ENCODE peak calls at places on chromosomes 12 and 14, in five cellular contexts. P, Y, G, Q and U are unnamed samples. For H3K4me1, the result is how much of the 10 kb centered on the place peaks cover.

GRCh38 chr12:20050166-20050565 is 318.2 kb upstream of the PDE3A start:
- DNase-seq in P (no peak), Y (no peak), G (no peak), Q (peak), U (peak)

GRCh38 chr12:15453613-15454012 is 131.3 kb downstream of the PTPRO start:
- DNase-seq in P (no peak), Y (no peak), G (no peak), Q (no peak), U (no peak)

GRCh38 chr12:27924350-27925140 is 48.0 kb downstream of the PTHLH start:
- DNase-seq in P (no peak), Y (peak), G (no peak), Q (peak), U (no peak)

GRCh38 chr14:103528158-103528511 is 861 bp upstream of the TRMT61A start:
- DNase-seq in P (no peak), Y (no peak), G (no peak), Q (no peak), U (peak)

GRCh38 chr12:120710805-120711296 is 593 bp downstream of the UNC119B start:
- DNase-seq in P (no peak), Y (no peak), G (no peak), Q (peak), U (peak)

GRCh38 chr14:68089146-68089715 is 269.7 kb downstream of the RAD51B start:
- DNase-seq in P (no peak), Y (no peak), G (no peak), Q (peak), U (no peak)

GRCh38 chr14:87081004-87081403 is 912.0 kb downstream of the GALC start:
- DNase-seq in P (no peak), Y (no peak), G (no peak), Q (no peak), U (no peak)

GRCh38 chr12:71472441-71472911 is 32.9 kb downstream of the LGR5 start:
- DNase-seq in P (peak), Y (no peak), G (no peak), Q (peak), U (peak)

GRCh38 chr14:51609251-51609986 is 42.3 kb upstream of the FRMD6 start:
- DNase-seq in P (no peak), Y (no peak), G (no peak), Q (peak), U (peak)

GRCh38 chr14:51610766-51611165 is 40.9 kb upstream of the FRMD6 start:
- DNase-seq in P (no peak), Y (no peak), G (no peak), Q (peak), U (peak)

GRCh38 chr14:51609987-51610283 is 41.8 kb upstream of the FRMD6 start:
- DNase-seq in P (no peak), Y (no peak), G (no peak), Q (peak), U (peak)

GRCh38 chr14:51605575-51605974 is 46.1 kb upstream of the FRMD6 start:
- DNase-seq in P (no peak), Y (no peak), G (no peak), Q (no peak), U (no peak)

GRCh38 chr14:51607677-51608076 is 44.0 kb upstream of the FRMD6 start:
- DNase-seq in P (no peak), Y (no peak), G (no peak), Q (peak), U (peak)
- H3K9ac ChIP-seq in P (no peak), Y (no peak), G (no peak), Q (no peak), U (peak)

DNA sequence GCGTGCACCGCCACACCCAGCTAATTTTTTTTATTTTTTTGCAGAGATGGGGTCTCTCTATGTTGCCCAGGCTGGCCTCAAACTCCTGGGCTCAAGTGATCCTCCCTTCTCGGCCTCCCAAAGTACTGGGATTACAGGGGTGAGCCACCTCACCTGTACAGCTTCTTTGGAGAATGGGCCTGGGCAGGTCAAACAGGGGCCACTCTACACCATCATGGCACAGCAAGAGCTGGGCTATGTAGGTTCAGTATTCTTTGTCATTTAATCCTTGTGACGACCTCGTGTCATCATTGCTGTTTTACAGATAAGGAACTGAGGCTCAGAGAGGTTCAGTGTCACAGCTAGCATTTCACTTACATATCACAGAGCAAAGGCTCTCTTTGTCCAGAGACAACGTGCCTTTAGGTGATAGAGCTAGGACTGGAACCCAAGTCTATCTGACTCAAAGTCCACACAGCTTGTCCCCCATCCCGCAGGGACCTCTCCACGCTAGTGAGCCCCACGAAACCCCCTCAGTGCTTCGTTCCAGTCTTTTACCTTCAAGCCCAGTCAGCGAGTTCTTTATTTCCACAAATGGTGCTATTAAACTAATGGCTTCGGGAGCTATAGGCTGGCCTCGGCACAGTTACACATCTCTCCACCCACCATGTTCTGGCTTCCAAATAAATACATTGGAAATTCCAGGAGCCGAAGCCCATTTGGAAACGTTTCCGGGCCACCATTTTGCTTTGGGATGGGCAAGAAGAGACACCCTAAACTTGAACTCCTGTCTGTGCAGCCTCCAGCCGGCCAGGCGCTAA is 701 bp upstream of the MAP1LC3B2 start:
- DNase-seq in P (no peak), Y (no peak), G (no peak), Q (no peak), U (no peak)
- H3K4me3 ChIP-seq in P (peak), Y (no peak), G (no peak), Q (no peak), U (no peak)

GRCh38 chr12:109126781-109127180 is 10.4 kb downstream of the ACACB start:
- DNase-seq in P (no peak), Y (no peak), G (no peak), Q (no peak), U (peak)
- H3K4me1 ChIP-seq in P (under half), Y (under half), G (under half), Q (under half), U (under half)

GRCh38 chr12:62194031-62194430 is 66.2 kb upstream of the USP15 start:
- DNase-seq in P (peak), Y (no peak), G (no peak), Q (no peak), U (no peak)

GRCh38 chr12:62191747-62192485 is 68.3 kb upstream of the USP15 start:
- DNase-seq in P (no peak), Y (no peak), G (no peak), Q (peak), U (no peak)

GRCh38 chr12:62190081-62190480 is 70.1 kb upstream of the USP15 start:
- DNase-seq in P (no peak), Y (no peak), G (no peak), Q (no peak), U (no peak)

GRCh38 chr12:62192486-62193250 is 67.5 kb upstream of the USP15 start:
- DNase-seq in P (peak), Y (peak), G (peak), Q (peak), U (peak)

DNA sequence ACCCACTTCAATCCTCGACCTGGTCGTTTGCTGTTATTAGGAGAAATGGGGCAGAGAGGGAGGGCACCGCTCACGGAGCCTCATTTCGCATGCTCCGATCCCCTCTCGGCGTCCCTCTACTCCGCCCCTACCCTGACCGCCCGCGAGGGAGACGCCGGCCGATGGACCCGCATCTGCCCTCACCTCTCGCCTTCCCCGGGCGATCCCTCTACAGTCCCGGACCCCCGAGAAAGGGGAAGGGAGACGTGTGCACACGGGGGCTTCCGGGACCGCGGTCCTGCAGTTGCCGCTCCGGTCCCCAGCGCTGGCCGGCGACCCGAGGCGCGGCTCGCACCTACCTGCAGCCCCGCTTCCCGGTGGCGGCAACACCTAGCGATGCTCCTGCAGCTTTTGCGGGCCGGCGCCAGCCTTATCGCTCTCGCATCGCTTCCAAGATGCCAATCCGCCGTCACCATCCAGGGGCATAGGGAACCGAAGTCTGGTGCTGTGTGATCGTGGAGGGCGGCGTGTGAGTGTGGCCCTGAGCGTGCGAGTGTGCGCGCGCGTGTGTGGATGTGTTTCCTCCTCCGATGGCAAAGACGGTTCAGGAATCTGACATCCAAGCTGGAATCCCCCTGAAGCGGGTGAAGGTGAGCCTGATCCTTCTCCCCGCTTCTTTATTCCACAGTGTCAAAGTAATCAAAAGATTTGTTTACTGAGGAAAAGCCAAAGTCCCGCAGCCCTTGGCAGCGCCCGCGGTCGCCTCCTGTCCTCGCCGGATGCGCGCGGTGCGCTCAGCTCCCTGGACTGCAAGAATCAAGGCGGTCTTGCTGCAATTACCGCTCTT is 69.1 kb upstream of the USP15 start:
- DNase-seq in P (no peak), Y (no peak), G (no peak), Q (no peak), U (peak)
- H3K9ac ChIP-seq in P (no peak), Y (no peak), G (peak), Q (no peak), U (peak)

GRCh38 chr12:107774349-107775029 is at the start of gene ASCL4:
- DNase-seq in P (no peak), Y (no peak), G (no peak), Q (no peak), U (no peak)
- H3K4me3 ChIP-seq in P (no peak), Y (no peak), G (peak), Q (no peak), U (no peak)

DNA sequence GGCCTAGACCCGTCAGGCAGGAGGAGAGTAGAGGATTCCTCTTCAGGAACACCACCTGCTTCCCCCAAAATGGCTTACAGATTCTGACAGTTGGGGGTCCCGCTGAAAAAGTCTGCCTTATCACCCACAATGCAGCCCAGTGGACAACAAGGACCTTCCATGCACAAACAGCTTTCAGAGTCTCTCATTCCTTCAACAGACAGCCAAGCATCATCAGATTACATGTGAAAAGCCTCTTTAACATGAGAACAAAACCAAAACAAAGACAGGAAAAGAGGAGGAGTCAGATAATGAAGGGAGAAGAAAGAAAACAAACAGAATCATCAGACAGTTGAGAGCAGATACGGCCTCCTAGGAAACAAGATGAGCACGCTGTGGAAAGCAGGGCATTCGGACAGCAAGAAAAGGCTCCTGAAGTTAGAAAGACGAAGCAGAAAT is 18.3 kb downstream of the KCTD10 start:
- DNase-seq in P (no peak), Y (no peak), G (peak), Q (peak), U (peak)
- H3K4me1 ChIP-seq in P (under half), Y (half or more), G (under half), Q (half or more), U (half or more)

GRCh38 chr14:104968541-104969401 is 9.4 kb downstream of the AHNAK2 start:
- DNase-seq in P (no peak), Y (peak), G (no peak), Q (peak), U (no peak)
- H3K9ac ChIP-seq in P (no peak), Y (peak), G (peak), Q (no peak), U (peak)

DNA sequence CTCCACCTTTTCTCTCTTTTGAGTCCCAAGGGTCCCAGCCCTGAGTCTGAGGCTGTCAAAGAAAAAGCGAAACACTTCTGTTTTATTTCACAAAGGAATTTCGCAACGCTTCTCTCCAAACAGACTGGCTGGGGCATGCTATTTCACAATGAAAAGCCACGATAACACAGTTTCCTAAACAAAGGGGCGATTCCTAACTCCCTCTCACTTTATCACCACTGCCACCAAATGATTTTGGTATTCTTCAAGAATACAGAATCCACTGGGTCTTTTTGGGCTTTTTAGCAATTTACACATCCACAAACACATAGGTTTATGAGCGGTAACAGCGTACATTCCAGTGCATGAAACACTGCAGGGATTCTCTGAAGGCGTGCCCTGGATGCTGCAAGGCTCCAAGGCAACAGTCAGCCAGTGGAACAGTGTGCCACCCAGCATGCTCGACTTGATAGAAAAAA is 161.2 kb downstream of the DAD1 start:
- DNase-seq in P (peak), Y (no peak), G (no peak), Q (peak), U (peak)
- H3K4me3 ChIP-seq in P (no peak), Y (no peak), G (no peak), Q (no peak), U (peak)